ENCODE peak calls at places on chromosome 7, in five cellular contexts. Z, J, K, Y and Q are unnamed samples.

GRCh38 chr7:142445019-142445686 is 187.3 kb upstream of the PRSS58 start:
- DNase-seq in Z (no peak), J (peak; percentile 56), K (no peak), Y (peak; percentile 29), Q (no peak)

GRCh38 chr7:67690700-67691099 is 694.1 kb downstream of the TYW1 start:
- DNase-seq in Z (no peak), J (no peak), K (no peak), Y (no peak), Q (no peak)

GRCh38 chr7:47470567-47471357 is 111.1 kb downstream of the TNS3 start:
- DNase-seq in Z (no peak), J (no peak), K (peak; percentile 78), Y (no peak), Q (no peak)

GRCh38 chr7:100369105-100369504 is 4.2 kb upstream of the PILRA start:
- DNase-seq in Z (peak; percentile 72), J (no peak), K (peak; percentile 58), Y (no peak), Q (no peak)

GRCh38 chr7:111012799-111013675 is 77.9 kb upstream of the LRRN3 start:
- DNase-seq in Z (no peak), J (no peak), K (no peak), Y (peak; percentile 6), Q (peak; percentile 22)

GRCh38 chr7:102082693-102083385 is 203.8 kb upstream of the SH2B2 start:
- DNase-seq in Z (no peak), J (no peak), K (no peak), Y (no peak), Q (no peak)

GRCh38 chr7:149666360-149666905 is 107.0 kb downstream of the ZNF467 start:
- DNase-seq in Z (no peak), J (no peak), K (no peak), Y (no peak), Q (no peak)

GRCh38 chr7:44876393-44876792 is 8.9 kb downstream of the PURB start:
- DNase-seq in Z (no peak), J (no peak), K (no peak), Y (no peak), Q (no peak)

GRCh38 chr7:18102576-18102975 is 74.9 kb upstream of the PRPS1L1 start:
- DNase-seq in Z (no peak), J (no peak), K (no peak), Y (no peak), Q (no peak)

GRCh38 chr7:517848-518629 is 1.6 kb downstream of the PDGFA start:
- DNase-seq in Z (peak; percentile 76), J (peak; percentile 63), K (peak; percentile 72), Y (no peak), Q (no peak)

DNA sequence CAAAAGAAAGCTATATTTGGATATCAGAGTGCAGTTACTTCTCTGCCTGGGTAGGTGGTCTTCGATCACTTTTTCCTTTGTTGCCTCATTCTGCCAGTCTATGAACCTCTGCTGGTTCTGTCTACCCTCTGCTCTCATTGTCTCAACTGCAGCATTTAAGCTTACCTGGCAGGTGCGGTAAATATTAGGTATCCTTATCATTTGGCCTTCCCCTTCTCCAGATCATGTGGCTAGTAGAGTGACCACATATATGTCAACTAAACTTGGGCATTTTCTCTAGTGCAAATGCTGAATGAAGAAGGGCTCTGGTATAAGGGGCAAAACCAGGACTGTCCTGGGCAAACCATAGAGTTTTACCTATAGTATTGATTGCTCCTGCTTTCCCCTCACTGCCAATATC is 180.8 kb downstream of the MDFIC start:
- DNase-seq in Z (no peak), J (no peak), K (no peak), Y (no peak), Q (no peak)
- H3K27ac ChIP-seq in Z (no peak overlapping the region), J (no peak overlapping the region), K (no peak overlapping the region), Y (no peak overlapping the region), Q (no peak overlapping the region)

GRCh38 chr7:157682946-157683239 is 346.1 kb downstream of the DNAJB6 start:
- DNase-seq in Z (no peak), J (no peak), K (no peak), Y (no peak), Q (no peak)
- H3K27ac ChIP-seq in Z (no peak overlapping the region), J (no peak overlapping the region), K (no peak overlapping the region), Y (no peak overlapping the region), Q (no peak overlapping the region)

GRCh38 chr7:81869670-81870069 is 99.8 kb upstream of the HGF start:
- DNase-seq in Z (no peak), J (no peak), K (no peak), Y (no peak), Q (no peak)
- H3K27ac ChIP-seq in Z (no peak overlapping the region), J (no peak overlapping the region), K (no peak overlapping the region), Y (no peak overlapping the region), Q (no peak overlapping the region)

GRCh38 chr7:26440253-26440992 is 148.8 kb downstream of the SNX10 start:
- DNase-seq in Z (no peak), J (no peak), K (no peak), Y (no peak), Q (no peak)

GRCh38 chr7:26438078-26438477 is 146.4 kb downstream of the SNX10 start:
- DNase-seq in Z (no peak), J (no peak), K (no peak), Y (no peak), Q (no peak)

GRCh38 chr7:26440993-26441636 is 149.5 kb downstream of the SNX10 start:
- DNase-seq in Z (no peak), J (no peak), K (no peak), Y (no peak), Q (no peak)

GRCh38 chr7:26441640-26442277 is 150.1 kb downstream of the SNX10 start:
- DNase-seq in Z (no peak), J (no peak), K (no peak), Y (no peak), Q (no peak)

GRCh38 chr7:26439502-26440252 is 148.0 kb downstream of the SNX10 start:
- DNase-seq in Z (no peak), J (no peak), K (no peak), Y (no peak), Q (no peak)
- H3K27ac ChIP-seq in Z (no peak overlapping the region), J (no peak overlapping the region), K (no peak overlapping the region), Y (no peak overlapping the region), Q (no peak overlapping the region)

GRCh38 chr7:32937344-32938174 is 19.7 kb upstream of the FKBP9 start:
- DNase-seq in Z (peak; percentile 79), J (peak; percentile 87), K (peak; percentile 58), Y (no peak), Q (no peak)
- H3K27ac ChIP-seq in Z (peak overlapping the region; percentile 41), J (peak overlapping the region; percentile 65), K (peak overlapping the region; percentile 9), Y (no peak overlapping the region), Q (no peak overlapping the region)

GRCh38 chr7:106058925-106059324 is 53.2 kb downstream of the SYPL1 start:
- DNase-seq in Z (no peak), J (no peak), K (no peak), Y (no peak), Q (no peak)
- H3K27ac ChIP-seq in Z (no peak overlapping the region), J (no peak overlapping the region), K (peak overlapping the region; percentile 6), Y (no peak overlapping the region), Q (peak overlapping the region; percentile 71)

DNA sequence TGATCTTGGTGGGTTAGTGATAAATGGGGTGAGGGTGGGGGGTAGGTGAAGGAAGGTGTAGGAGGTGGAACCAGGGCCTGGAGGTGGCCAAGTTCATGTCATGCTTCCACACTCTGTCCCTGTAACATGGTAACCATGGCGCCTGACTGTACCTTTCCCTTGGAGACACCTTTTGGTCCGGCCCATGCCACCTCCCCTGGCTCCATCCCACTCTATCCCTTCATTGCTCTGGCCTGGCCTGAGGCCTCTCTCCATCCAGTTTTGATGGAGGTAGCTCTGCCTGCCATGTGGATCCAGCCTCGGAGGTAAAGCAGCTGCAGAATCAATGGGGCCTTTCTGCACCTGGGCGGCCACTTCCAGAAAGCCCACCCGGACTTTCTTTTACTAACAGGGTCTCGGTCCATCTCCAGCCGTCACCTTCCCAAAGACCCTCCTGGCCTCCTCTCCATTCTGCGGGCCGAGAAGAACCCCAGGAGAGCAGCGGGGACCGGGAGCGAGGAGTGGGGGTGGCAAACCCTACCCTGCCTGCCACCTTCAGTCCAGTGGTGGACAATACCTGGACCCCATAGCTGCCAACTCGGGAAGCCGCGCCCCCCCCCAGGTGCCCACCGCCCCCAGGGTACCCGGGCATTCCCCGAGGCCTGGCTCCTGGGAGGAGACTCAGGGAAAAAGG is 504 bp upstream of the TRRAP start:
- DNase-seq in Z (no peak), J (no peak), K (peak; percentile 25), Y (no peak), Q (no peak)
- H3K27ac ChIP-seq in Z (peak overlapping the region; percentile 100), J (peak overlapping the region; percentile 94), K (peak overlapping the region; percentile 99), Y (no peak overlapping the region), Q (peak overlapping the region; percentile 56)

GRCh38 chr7:106060394-106060920 is 51.7 kb downstream of the SYPL1 start:
- DNase-seq in Z (no peak), J (no peak), K (no peak), Y (no peak), Q (no peak)

GRCh38 chr7:106057962-106058901 is 53.9 kb downstream of the SYPL1 start:
- DNase-seq in Z (no peak), J (no peak), K (peak; percentile 94), Y (no peak), Q (peak; percentile 81)

GRCh38 chr7:106057204-106057961 is 54.7 kb downstream of the SYPL1 start:
- DNase-seq in Z (no peak), J (no peak), K (no peak), Y (no peak), Q (no peak)

GRCh38 chr7:106061301-106061979 is 50.7 kb downstream of the SYPL1 start:
- DNase-seq in Z (no peak), J (no peak), K (no peak), Y (no peak), Q (no peak)

GRCh38 chr7:106059556-106059955 is 52.6 kb downstream of the SYPL1 start:
- DNase-seq in Z (no peak), J (no peak), K (peak; percentile 2), Y (no peak), Q (no peak)
- H3K27ac ChIP-seq in Z (no peak overlapping the region), J (no peak overlapping the region), K (no peak overlapping the region), Y (no peak overlapping the region), Q (peak overlapping the region; percentile 71)